ENCODE peak calls at places on chromosomes 13 and 19, in ten cellular contexts. N, B, C, H, E, X, Y, I, O and G are unnamed samples.

GRCh38 chr19:17522988-17523872 is 11.8 kb downstream of the PGLS start:
- DNase-seq in Y (no peak), O (peak), X (no peak), C (peak), E (no peak), N (no peak), H (peak), B (no peak), I (no peak), G (no peak)

GRCh38 chr19:38055040-38055439 is 148.0 kb downstream of the SIPA1L3 start:
- DNase-seq in B (no peak), H (no peak), Y (no peak), X (no peak), E (no peak), O (no peak), N (no peak), I (no peak), C (no peak), G (no peak)

GRCh38 chr13:27621366-27622101 is at the start of gene POLR1D:
- DNase-seq in O (peak), E (no peak), Y (no peak), C (peak), I (no peak), H (peak), X (peak), B (peak), N (peak), G (no peak)

GRCh38 chr13:102707465-102707864 is 12.6 kb upstream of the METTL21C start:
- DNase-seq in O (no peak), H (no peak), C (no peak), I (peak), Y (peak), E (peak), X (no peak), B (peak), N (no peak), G (peak)

GRCh38 chr13:39527961-39528720 is 74.9 kb downstream of the LHFPL6 start:
- DNase-seq in H (no peak), O (no peak), Y (peak), E (peak), X (peak), C (no peak), N (peak), B (peak), I (peak), G (peak)

GRCh38 chr13:110347088-110347487 is 40.0 kb downstream of the COL4A2 start:
- DNase-seq in Y (no peak), H (no peak), C (no peak), I (no peak), X (no peak), B (no peak), N (peak), O (no peak), E (no peak), G (no peak)

GRCh38 chr19:47805313-47805712 is 962 bp upstream of the TPRX1 start:
- DNase-seq in B (no peak), X (no peak), H (no peak), O (no peak), E (no peak), N (no peak), Y (no peak), C (no peak), I (no peak), G (no peak)

GRCh38 chr19:43572172-43572588 is 3.1 kb downstream of the XRCC1 start:
- DNase-seq in B (no peak), N (no peak), Y (no peak), X (no peak), E (no peak), O (no peak), H (no peak), I (no peak), C (no peak), G (no peak)

GRCh38 chr13:24208314-24208713 is 47.8 kb downstream of the SPATA13 start:
- DNase-seq in C (peak), X (no peak), O (no peak), Y (peak), E (peak), H (no peak), I (peak), N (no peak), B (peak), G (peak)

GRCh38 chr19:31534786-31535185 is 185.6 kb upstream of the TSHZ3 start:
- DNase-seq in O (no peak), B (no peak), Y (no peak), H (no peak), X (no peak), N (no peak), I (no peak), E (no peak), C (no peak), G (no peak)

GRCh38 chr13:49300716-49301589 is 53.2 kb downstream of the CDADC1 start:
- DNase-seq in E (peak), Y (peak), O (peak), I (no peak), C (peak), X (no peak), B (peak), N (peak), H (no peak), G (peak)

GRCh38 chr13:42420304-42420703 is 148.4 kb downstream of the AKAP11 start:
- DNase-seq in Y (no peak), C (no peak), I (no peak), H (no peak), N (no peak), B (no peak), X (no peak), O (no peak), E (no peak), G (no peak)

GRCh38 chr19:29714953-29715694 is at the start of gene C19orf12:
- DNase-seq in E (no peak), H (peak), O (peak), N (peak), B (peak), I (no peak), C (peak), Y (no peak), X (peak), G (no peak)

GRCh38 chr19:17337675-17338439 is 504 bp downstream of the GTPBP3 start:
- DNase-seq in N (no peak), B (no peak), Y (no peak), H (no peak), X (no peak), C (no peak), O (no peak), E (no peak), I (no peak), G (no peak)

GRCh38 chr13:38391341-38391740 is 41.7 kb downstream of the UFM1 start:
- DNase-seq in H (no peak), E (no peak), B (no peak), X (no peak), N (no peak), I (no peak), O (no peak), Y (no peak), C (no peak), G (no peak)

GRCh38 chr13:33279414-33279813 is 6.1 kb downstream of the STARD13 start:
- DNase-seq in X (no peak), N (no peak), Y (no peak), E (no peak), H (no peak), O (peak), C (no peak), I (no peak), B (no peak), G (no peak)

GRCh38 chr13:28494861-28495585 is at the start of gene FLT1:
- DNase-seq in E (no peak), O (no peak), N (peak), Y (no peak), H (peak), X (no peak), I (no peak), B (peak), C (peak), G (no peak)

GRCh38 chr19:35055715-35056179 is 14.2 kb downstream of the HPN start:
- DNase-seq in O (no peak), N (no peak), B (no peak), Y (no peak), X (no peak), C (no peak), I (no peak), H (no peak), E (no peak), G (no peak)

GRCh38 chr19:37855098-37855497 is 51.3 kb downstream of the WDR87 start:
- DNase-seq in Y (no peak), B (peak), N (no peak), E (no peak), O (peak), C (peak), X (peak), I (no peak), H (peak), G (no peak)

GRCh38 chr13:106499905-106500304 is 35.6 kb downstream of the EFNB2 start:
- DNase-seq in N (no peak), I (no peak), Y (no peak), H (no peak), C (no peak), O (no peak), B (peak), X (no peak), E (no peak), G (no peak)

GRCh38 chr13:114044486-114044885 is 70.6 kb upstream of the C13orf46 start:
- DNase-seq in X (no peak), B (peak), Y (no peak), H (no peak), N (peak), E (no peak), I (no peak), O (no peak), C (no peak), G (no peak)

GRCh38 chr13:51267581-51267980 is 45.4 kb downstream of the FAM124A start:
- DNase-seq in H (no peak), Y (no peak), O (no peak), N (no peak), E (no peak), B (peak), C (no peak), X (no peak), I (no peak), G (no peak)

GRCh38 chr19:43533546-43534304 is 737 bp downstream of the ZNF575 start:
- DNase-seq in O (peak), I (peak), N (peak), E (peak), Y (peak), C (peak), X (peak), H (peak), B (peak), G (peak)

GRCh38 chr13:79918620-79919019 is 422.3 kb downstream of the SPRY2 start:
- DNase-seq in I (no peak), N (no peak), H (no peak), E (no peak), B (no peak), Y (no peak), C (no peak), O (no peak), X (no peak), G (no peak)

GRCh38 chr19:54433697-54434096 is 15.3 kb upstream of the LENG8 start:
- DNase-seq in N (no peak), I (no peak), X (no peak), O (no peak), C (no peak), H (no peak), B (no peak), Y (no peak), E (no peak), G (no peak)

GRCh38 chr19:10508707-10509106 is 5.6 kb upstream of the KEAP1 start:
- DNase-seq in O (no peak), I (no peak), C (no peak), E (no peak), X (no peak), B (no peak), H (no peak), Y (no peak), N (no peak), G (no peak)

GRCh38 chr13:97435297-97435682 is 1.3 kb downstream of the RAP2A start:
- DNase-seq in C (no peak), E (no peak), Y (no peak), X (no peak), I (no peak), B (no peak), O (no peak), N (no peak), H (no peak), G (no peak)

GRCh38 chr13:112144616-112145220 is 77.8 kb downstream of the SOX1 start:
- DNase-seq in Y (no peak), N (no peak), O (no peak), I (no peak), E (no peak), H (no peak), X (no peak), B (no peak), C (no peak), G (no peak)

GRCh38 chr19:21604941-21605548 is 99.6 kb downstream of the ZNF429 start:
- DNase-seq in Y (peak), C (peak), X (no peak), E (no peak), O (no peak), N (no peak), H (no peak), I (no peak), B (no peak), G (no peak)

GRCh38 chr13:110442946-110443632 is 118.4 kb downstream of the RAB20 start:
- DNase-seq in I (no peak), O (no peak), X (no peak), B (peak), H (no peak), E (no peak), N (no peak), Y (no peak), C (no peak), G (no peak)

GRCh38 chr19:12726988-12727316 is 3.2 kb upstream of the TNPO2 start:
- DNase-seq in O (no peak), E (no peak), I (no peak), B (no peak), C (no peak), Y (no peak), N (no peak), H (no peak), X (no peak), G (no peak)

GRCh38 chr13:32783067-32783466 is 196.8 kb downstream of the PDS5B start:
- DNase-seq in X (no peak), O (no peak), B (peak), Y (no peak), C (no peak), N (no peak), I (no peak), H (no peak), E (no peak), G (no peak)

DNA sequence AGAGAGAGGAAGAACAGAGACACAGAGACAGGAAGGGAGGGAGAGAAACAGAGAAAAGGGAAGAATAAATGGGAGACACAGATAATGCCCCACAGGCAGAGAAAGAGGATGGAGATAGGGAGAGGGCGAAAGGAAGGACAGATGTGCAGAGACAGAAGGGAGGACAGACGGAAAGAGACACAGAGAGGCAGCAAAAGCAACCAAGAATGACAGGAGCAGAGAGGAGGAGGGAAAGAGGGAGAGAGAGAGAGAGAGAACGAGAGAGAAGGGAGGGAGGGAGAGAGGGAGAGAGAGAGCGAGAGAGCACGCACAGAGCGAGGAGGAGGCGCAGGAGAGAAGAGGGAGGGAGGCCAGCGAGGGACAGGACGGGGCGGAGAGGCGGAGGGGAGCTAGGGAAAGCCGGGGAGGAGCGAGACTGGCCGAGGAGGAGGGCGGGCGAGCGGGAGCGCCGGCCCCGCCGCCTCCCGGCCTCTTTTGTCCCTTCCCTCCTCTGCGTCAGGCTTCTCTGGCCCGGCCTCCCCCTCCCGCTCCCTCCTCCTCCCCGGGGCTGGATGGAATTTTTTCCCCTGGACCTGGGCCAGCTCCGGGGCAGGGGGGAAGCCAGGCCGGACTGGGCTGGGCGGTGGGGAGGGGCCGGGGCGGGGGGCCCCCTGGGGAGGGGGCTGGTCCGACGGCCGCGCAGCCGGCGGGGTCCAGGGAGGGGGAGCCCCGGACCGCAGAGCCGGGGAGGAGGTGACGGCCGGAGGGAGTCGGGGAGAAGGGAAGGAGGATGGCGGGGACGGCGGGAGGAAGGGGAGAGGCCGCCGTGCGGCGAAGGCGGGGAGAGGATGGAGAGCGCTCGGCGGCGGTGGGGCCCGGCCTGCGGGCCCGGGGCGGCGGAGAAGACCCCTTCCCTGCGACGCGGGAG is 4.2 kb upstream of the SPACA6 start:
- DNase-seq in H (peak), B (peak), O (peak), Y (no peak), E (peak), X (peak), I (peak), N (peak), C (peak), G (peak)
- H3K4me3 ChIP-seq in H (peak), B (peak), O (peak), Y (peak), E (peak), X (peak), I (peak), N (peak), C (peak), G (peak)

DNA sequence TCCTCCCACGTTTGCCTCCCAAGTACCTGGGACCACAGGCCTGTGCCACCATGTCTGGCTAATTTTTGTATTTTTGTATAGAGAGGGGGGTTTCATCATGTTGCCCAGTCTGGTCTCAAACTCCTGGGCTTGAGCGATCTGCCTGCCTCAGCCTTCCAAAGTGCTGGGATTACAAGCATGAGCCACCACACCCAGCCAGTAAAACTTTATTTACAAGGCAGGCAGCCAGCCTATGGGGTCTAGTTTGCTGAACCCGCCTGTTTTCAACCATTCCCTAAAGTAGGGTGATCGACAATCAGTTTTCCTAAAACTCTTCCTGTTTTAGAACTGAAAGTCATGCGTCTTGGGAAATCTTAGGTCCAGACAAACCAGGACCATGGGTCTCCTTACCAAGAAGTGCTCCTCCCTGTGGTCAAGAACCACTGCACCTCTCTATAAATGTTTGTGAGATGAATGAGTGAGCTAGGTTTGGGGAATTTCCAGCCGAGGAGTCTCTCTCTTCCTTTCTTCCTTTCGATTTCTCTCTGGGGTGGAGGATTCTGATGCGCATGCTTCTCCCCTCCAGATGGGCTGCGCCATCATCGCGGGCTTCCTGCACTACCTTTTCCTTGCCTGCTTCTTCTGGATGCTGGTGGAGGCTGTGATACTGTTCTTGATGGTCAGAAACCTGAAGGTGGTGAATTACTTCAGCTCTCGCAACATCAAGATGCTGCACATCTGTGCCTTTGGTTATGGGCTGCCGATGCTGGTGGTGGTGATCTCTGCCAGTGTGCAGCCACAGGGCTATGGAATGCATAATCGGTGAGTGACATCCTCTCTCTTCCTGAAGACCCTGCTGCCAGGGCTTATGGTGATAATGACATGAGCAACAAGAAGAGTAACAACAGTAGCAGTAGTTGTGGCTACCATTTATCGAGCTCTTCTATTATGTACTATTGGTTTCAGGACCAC is 38.7 kb downstream of the ADGRE1 start:
- DNase-seq in H (no peak), O (no peak), X (no peak), E (no peak), Y (no peak), C (no peak), I (no peak), B (no peak), N (no peak), G (no peak)
- TF ChIP-seq CTCF in H (no peak), O (no peak), X (no peak), E (no peak), Y (peak), C (no peak), I (no peak), B (no peak), N (no peak), G (peak)

GRCh38 chr13:70994204-70994603 is 872.8 kb downstream of the DACH1 start:
- DNase-seq in N (no peak), H (no peak), C (no peak), Y (no peak), E (no peak), I (no peak), B (no peak), O (no peak), X (no peak), G (no peak)
- H3K4me3 ChIP-seq in N (no peak), H (no peak), C (no peak), Y (no peak), E (no peak), I (no peak), B (no peak), O (no peak), X (no peak), G (no peak)

DNA sequence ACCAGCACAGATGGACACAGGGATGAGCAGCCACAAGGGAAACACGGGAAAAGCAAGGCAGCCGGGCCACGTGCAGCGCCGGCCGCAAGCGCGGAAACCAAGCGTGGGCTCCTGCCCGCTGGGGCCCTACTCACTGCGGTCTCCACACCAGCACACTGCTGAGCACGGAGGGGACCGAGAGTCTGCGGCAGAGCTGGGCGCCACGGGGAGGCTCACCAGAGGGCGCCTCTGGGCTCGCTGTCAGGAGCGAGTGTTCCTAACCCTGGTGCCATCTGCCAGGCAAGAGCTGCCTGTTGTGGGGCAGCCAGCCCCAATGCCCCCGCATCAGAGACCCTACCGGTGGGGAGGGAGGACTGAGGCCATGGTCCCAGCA is 26.5 kb downstream of the MPND start:
- DNase-seq in B (no peak), O (peak), Y (no peak), C (no peak), X (peak), I (no peak), H (no peak), E (no peak), N (no peak), G (no peak)
- TF ChIP-seq CTCF in B (peak), O (peak), Y (peak), C (no peak), X (peak), I (peak), H (peak), E (peak), N (peak), G (peak)

GRCh38 chr19:16068696-16069259 is 7.5 kb upstream of the TPM4 start:
- DNase-seq in B (no peak), H (no peak), Y (no peak), C (no peak), E (no peak), I (no peak), N (no peak), O (no peak), X (no peak), G (no peak)
- H3K4me3 ChIP-seq in B (peak), H (peak), Y (peak), C (no peak), E (peak), I (peak), N (peak), O (peak), X (no peak), G (no peak)